ENCODE peak calls at places on chromosomes 1 and 21, in seven cellular contexts. Z is NCI-H1105 treated with DMSO at 0.1 percent for 48 hours; M is ascending aorta; B is hepatocyte; V is NCI-H1694 treated with DMSO at 0.1 percent for 48 hours; N is AG08396; J is activated naive CD4-positive, alpha-beta T cell. F is an unnamed sample.

GRCh38 chr1:236605030-236605806 is 902 bp upstream of the HEATR1 start:
- DNase-seq in N (no peak), V (no peak), J (no peak), Z (no peak), M (no peak), B (no peak), F (no peak)

GRCh38 chr21:35504277-35504676 is 455.2 kb upstream of the RUNX1 start:
- DNase-seq in Z (no peak), M (no peak), J (no peak), B (no peak), V (no peak), N (no peak), F (no peak)

GRCh38 chr1:112841825-112842224 is 114.2 kb downstream of the SLC16A1 start:
- DNase-seq in N (no peak), V (no peak), B (no peak), M (no peak), J (no peak), Z (no peak), F (no peak)

GRCh38 chr1:151887028-151887427 is 22.3 kb downstream of the THEM4 start:
- DNase-seq in B (no peak), J (no peak), N (no peak), V (no peak), Z (no peak), M (no peak), F (no peak)

GRCh38 chr21:29382029-29382654 is 83.4 kb downstream of the BACH1 start:
- DNase-seq in V (no peak), M (no peak), Z (no peak), B (peak; percentile 51), N (peak; percentile 45), J (no peak), F (no peak)

GRCh38 chr1:106526650-106527049 is 529.8 kb upstream of the PRMT6 start:
- DNase-seq in N (no peak), Z (no peak), B (no peak), V (no peak), J (no peak), M (no peak), F (no peak)

GRCh38 chr1:72830606-72831390 is 548.5 kb upstream of the NEGR1 start:
- DNase-seq in B (no peak), J (no peak), V (no peak), Z (no peak), N (no peak), M (no peak), F (no peak)

GRCh38 chr1:21220815-21221214 is 44.1 kb upstream of the EIF4G3 start:
- DNase-seq in B (no peak), Z (peak; percentile 73), J (no peak), V (peak; percentile 29), N (no peak), M (no peak), F (no peak)

GRCh38 chr1:188949701-188950100 is 1528.0 kb downstream of the BRINP3 start:
- DNase-seq in B (no peak), V (no peak), M (no peak), Z (no peak), J (no peak), N (no peak), F (no peak)

GRCh38 chr21:39124852-39125251 is 58.4 kb downstream of the PSMG1 start:
- DNase-seq in M (no peak), N (no peak), Z (no peak), J (no peak), V (no peak), B (no peak), F (no peak)

GRCh38 chr21:22965455-22966125 is 1967.4 kb downstream of the NCAM2 start:
- DNase-seq in J (no peak), M (no peak), Z (no peak), V (no peak), B (no peak), N (no peak), F (no peak)

GRCh38 chr1:9887070-9887469 is 23.0 kb downstream of the CTNNBIP1 start:
- DNase-seq in J (no peak), M (no peak), N (no peak), B (no peak), V (no peak), Z (no peak), F (no peak)

GRCh38 chr1:10057305-10057704 is 24.5 kb downstream of the UBE4B start:
- DNase-seq in B (no peak), V (no peak), M (peak; percentile 72), J (no peak), N (no peak), Z (no peak), F (no peak)

GRCh38 chr1:97247196-97247595 is 525.6 kb downstream of the PTBP2 start:
- DNase-seq in V (no peak), B (no peak), N (no peak), J (no peak), Z (no peak), M (no peak), F (no peak)

GRCh38 chr21:45969921-45970673 is 11.5 kb upstream of the COL6A1 start:
- DNase-seq in M (peak; percentile 50), Z (no peak), B (no peak), N (no peak), J (no peak), V (no peak), F (no peak)

GRCh38 chr1:244768186-244768585 is 67.3 kb upstream of the COX20 start:
- DNase-seq in Z (no peak), V (no peak), N (no peak), M (peak; percentile 25), B (no peak), J (no peak), F (no peak)

GRCh38 chr21:23452384-23453083 is 2154.7 kb downstream of the MRPL39 start:
- DNase-seq in V (no peak), B (peak; percentile 39), N (no peak), M (no peak), J (no peak), Z (no peak), F (no peak)

GRCh38 chr1:74995848-74996247 is 138.3 kb upstream of the LHX8 start:
- DNase-seq in M (no peak), N (no peak), Z (peak; percentile 88), J (no peak), V (no peak), B (no peak), F (no peak)

GRCh38 chr1:234960722-234961467 is 167.7 kb downstream of the TOMM20 start:
- DNase-seq in J (no peak), M (peak; percentile 62), B (peak; percentile 81), N (no peak), Z (no peak), V (no peak), F (no peak)

GRCh38 chr1:178541829-178542553 is 29.1 kb downstream of the TEX35 start:
- DNase-seq in J (no peak), Z (no peak), N (peak; percentile 55), V (no peak), M (peak; percentile 69), B (peak; percentile 83), F (peak; percentile 26)

GRCh38 chr1:202131956-202132821 is 9.5 kb downstream of the GPR37L1 start:
- DNase-seq in M (peak; percentile 79), J (no peak), V (no peak), B (no peak), Z (no peak), N (peak; percentile 47), F (no peak)

GRCh38 chr1:25837253-25837875 is 17.6 kb downstream of the MTFR1L start:
- DNase-seq in J (no peak), B (peak; percentile 49), Z (peak; percentile 18), M (no peak), V (peak; percentile 3), N (no peak), F (no peak)

GRCh38 chr1:55816456-55816794 is 601.3 kb upstream of the USP24 start:
- DNase-seq in Z (no peak), V (no peak), J (no peak), N (no peak), B (no peak), M (no peak), F (no peak)

GRCh38 chr1:89767618-89768017 is 53.2 kb upstream of the LRRC8D start:
- DNase-seq in Z (no peak), N (no peak), B (no peak), M (no peak), V (no peak), J (no peak), F (no peak)

GRCh38 chr1:24149854-24150227 is 6.9 kb upstream of the IL22RA1 start:
- DNase-seq in N (peak; percentile 36), Z (no peak), V (no peak), J (no peak), M (no peak), B (peak; percentile 75), F (no peak)

GRCh38 chr21:32387151-32387550 is 5.7 kb downstream of the URB1 start:
- DNase-seq in V (no peak), B (no peak), N (no peak), M (peak; percentile 58), J (no peak), Z (no peak), F (no peak)